ENCODE peak calls at places on chromosomes 1 and 21, in four cellular contexts. Z is HCT116, R is K562, K is HepG2. B is an unnamed sample.

GRCh38 chr1:39828734-39829133 is 40.1 kb upstream of the BMP8B start:
- DNase-seq in Z (no peak), R (no peak), K (no peak), B (no peak)

GRCh38 chr1:68111804-68112436 is 61.5 kb upstream of the DIRAS3 start:
- DNase-seq in Z (peak), R (no peak), K (no peak), B (no peak)

GRCh38 chr1:233651563-233652233 is 37.8 kb downstream of the KCNK1 start:
- DNase-seq in Z (no peak), R (no peak), K (no peak), B (no peak)

GRCh38 chr1:110111081-110111480 is 1.2 kb upstream of the UBL4B start:
- DNase-seq in Z (no peak), R (no peak), K (no peak), B (no peak)

GRCh38 chr21:46001821-46002681 is 20.5 kb downstream of the COL6A1 start:
- DNase-seq in Z (no peak), R (no peak), K (no peak), B (no peak)

GRCh38 chr1:59897165-59897564 is 29.4 kb downstream of the CYP2J2 start:
- DNase-seq in Z (no peak), R (no peak), K (no peak), B (no peak)

GRCh38 chr1:14443164-14443787 is 155.2 kb upstream of the KAZN start:
- DNase-seq in Z (no peak), R (peak), K (no peak), B (no peak)

GRCh38 chr1:94925561-94926364 is 1.1 kb downstream of the CNN3 start:
- DNase-seq in Z (peak), R (no peak), K (peak), B (no peak)

GRCh38 chr1:50829010-50829958 is 130.8 kb downstream of the FAF1 start:
- DNase-seq in Z (no peak), R (no peak), K (no peak), B (no peak)

GRCh38 chr1:9352364-9353140 is 59.9 kb downstream of the SPSB1 start:
- DNase-seq in Z (no peak), R (no peak), K (no peak), B (no peak)

GRCh38 chr1:54849219-54850081 is 37.5 kb downstream of the DHCR24 start:
- DNase-seq in Z (no peak), R (no peak), K (no peak), B (no peak)

GRCh38 chr1:51551848-51552296 is 32.8 kb upstream of the EPS15 start:
- DNase-seq in Z (no peak), R (no peak), K (no peak), B (no peak)

GRCh38 chr1:234970731-234971476 is 157.7 kb downstream of the TOMM20 start:
- DNase-seq in Z (no peak), R (no peak), K (peak), B (no peak)

GRCh38 chr1:118963456-118964430 is 24.4 kb downstream of the TBX15 start:
- DNase-seq in Z (peak), R (no peak), K (peak), B (no peak)

DNA sequence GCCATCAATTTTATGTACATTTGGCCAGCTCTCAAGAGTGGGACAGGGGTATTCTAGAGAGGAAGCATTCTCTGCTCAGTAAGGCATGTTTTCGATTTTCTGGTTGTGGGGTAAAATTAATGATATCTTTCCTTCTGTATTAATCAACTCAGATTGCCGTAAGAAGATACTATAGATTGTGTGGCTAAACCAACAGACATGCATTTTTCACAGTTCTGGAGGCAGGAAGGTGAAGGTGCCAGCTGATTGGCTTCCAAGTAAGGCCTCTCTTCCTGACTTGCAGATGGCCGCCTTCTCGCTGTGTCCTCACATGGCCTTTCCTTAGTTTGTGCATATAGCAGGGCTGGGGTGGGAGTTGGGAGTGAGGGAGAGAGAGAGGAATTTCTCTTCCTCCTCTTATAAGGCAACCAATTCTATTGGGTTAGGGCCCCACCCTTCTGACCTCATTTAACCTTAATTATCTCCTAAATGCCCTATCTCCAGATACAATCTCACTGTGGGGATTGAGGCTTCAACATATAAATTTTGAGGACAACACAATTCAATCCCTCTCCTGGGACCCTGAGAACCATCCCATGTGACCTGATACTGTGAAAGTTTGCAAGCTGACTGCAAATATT is 52.3 kb upstream of the MRPS6 start:
- DNase-seq in Z (no peak), R (no peak), K (no peak), B (no peak)
- TF ChIP-seq SIN3A in Z (no peak), R (no peak), K (no peak), B (no peak)

GRCh38 chr1:224894915-224895314 is 34.6 kb upstream of the DNAH14 start:
- DNase-seq in Z (peak), R (peak), K (peak), B (no peak)
- TF ChIP-seq CTCF in Z (peak), R (peak), K (peak), B (peak)

DNA sequence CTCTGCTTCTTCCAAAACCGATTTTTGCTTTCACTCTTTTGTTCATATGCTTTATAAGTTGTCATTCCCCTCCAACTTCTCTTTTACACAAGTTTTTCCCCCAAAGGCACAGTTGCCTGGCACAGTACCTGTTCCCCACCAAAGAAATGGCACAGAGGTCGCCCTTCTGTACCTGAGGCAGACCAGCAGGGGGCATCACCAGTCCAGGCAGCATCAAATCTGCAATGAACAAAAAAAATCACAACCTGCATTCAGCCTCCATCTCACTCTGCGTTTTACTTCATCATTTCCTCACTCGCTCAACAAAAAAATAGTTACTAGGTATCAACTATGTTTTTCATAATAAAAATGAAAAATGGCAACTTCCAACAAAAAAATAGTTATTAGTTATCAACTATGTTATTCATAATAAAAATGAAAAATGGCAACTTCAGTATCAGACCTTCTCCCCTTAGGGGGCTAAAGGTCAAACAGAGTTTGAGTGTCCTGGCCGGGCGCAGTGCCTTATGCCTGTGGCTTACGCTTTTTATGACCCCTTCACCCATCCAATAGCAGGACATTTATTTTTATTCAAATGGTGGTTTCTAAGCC is 4.1 kb downstream of the EIF2D start:
- DNase-seq in Z (peak), R (peak), K (peak), B (no peak)
- TF ChIP-seq TCF7L2 in Z (no peak), R (no peak), K (no peak), B (no peak)

GRCh38 chr21:17803536-17803935 is 15.6 kb downstream of the C21orf91 start:
- DNase-seq in Z (no peak), R (no peak), K (no peak), B (no peak)
- TF ChIP-seq SIN3A in Z (no peak), R (no peak), K (no peak), B (no peak)

GRCh38 chr1:152182431-152182830 is 23.4 kb upstream of the RPTN start:
- DNase-seq in Z (no peak), R (no peak), K (no peak), B (no peak)
- TF ChIP-seq CTCF in Z (peak), R (peak), K (peak), B (peak)

DNA sequence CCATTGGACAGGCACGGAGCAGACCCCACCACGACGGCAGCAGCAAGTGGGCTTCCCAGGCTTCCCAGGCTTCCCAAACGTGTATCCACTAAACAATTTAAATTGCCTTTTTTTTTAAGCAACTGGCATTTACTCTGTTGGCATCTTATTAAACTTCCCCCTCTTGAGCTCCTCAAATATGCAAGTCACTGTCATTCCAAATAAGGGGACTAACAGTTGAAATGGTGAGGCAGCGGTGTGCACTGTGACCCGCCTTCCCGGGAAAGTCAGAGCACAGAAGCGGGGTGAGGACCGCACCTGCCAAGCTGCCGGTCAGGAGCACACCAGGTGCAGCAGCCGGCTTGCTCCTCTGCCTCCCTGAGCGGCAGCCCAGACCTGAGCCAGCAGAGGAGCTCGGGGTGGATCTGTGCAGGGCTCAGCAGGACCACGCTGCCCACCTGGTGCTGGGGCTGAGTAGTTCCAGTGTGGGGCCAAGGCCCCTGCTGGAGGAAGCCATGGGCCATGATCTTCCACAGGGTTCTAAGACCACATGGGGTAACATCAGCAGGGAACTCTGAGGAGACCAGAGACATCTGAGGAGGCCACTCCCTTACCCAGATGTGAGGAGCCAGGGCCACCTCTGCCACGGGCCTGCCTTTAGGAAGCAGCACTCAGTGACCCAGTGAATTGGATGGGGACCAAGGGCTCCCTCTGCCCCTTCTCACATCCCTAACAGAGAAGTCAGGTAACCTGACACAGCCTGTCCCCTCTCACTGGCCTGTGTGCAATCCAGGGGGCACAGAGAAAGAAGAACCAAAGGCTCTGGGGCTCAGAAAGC is 245.4 kb downstream of the NPHP4 start:
- DNase-seq in Z (no peak), R (no peak), K (no peak), B (no peak)
- TF ChIP-seq TCF7L2 in Z (no peak), R (no peak), K (no peak), B (no peak)

DNA sequence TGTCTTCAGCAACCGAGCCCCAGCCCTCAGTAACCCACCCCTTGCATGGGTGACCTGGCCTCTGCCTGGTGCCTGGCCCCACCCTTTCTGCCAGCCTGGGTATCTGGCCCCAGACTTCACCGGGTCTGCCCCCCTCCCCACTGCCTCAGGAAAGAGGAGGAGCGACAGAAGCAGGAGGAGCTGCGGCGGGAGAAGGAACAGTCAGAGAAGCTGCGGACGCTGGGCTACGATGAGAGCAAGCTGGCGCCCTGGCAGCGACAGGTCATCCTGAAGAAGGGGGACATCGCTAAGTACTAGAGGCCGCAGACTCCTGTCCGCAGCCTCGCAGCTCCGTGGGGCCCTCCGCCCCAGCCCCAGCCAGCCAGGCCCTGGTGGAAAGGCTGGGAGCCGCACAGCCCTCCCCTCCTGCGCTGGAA is 6.1 kb downstream of the TNFRSF25 start:
- DNase-seq in Z (no peak), R (peak), K (no peak), B (no peak)
- TF ChIP-seq SIN3A in Z (no peak), R (no peak), K (no peak), B (no peak)

DNA sequence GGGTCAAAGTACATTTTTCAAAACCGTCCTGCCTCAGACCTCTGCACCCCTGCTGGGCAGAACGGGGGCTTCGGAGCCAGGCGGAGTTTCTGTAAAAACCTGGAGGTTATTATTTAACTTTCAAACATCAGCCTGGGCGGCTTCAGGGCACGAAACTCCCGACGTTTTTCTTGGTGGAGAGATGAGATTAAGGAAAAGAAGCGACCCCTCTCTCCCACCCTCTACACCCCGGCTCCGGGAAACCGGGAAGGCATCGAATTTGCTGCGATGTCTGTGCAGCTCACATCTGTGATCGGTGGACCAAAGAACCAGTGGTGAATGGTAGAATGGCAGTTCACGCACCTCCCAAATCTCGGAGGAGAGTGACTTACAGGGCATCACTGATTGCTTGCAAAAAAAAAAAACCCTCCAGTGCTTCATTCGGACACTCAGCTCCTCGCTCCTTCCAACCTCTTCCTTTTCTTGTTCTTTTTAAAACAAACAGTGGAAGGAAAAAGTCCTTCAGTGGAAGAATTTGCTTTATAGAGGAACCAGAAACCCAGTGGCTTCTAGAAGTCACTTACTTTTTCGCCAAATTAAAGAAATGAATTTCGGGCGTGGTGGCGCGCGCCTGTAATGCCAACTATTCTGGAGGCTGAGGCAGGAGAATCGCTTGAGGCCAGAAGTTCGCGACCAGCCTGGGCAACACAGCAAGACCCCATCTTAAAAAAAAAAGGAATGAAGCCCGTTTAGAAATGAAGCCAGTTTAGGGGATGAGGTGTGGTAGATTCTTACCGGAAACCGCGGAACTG is 875 bp downstream of the PHACTR4 start:
- DNase-seq in Z (no peak), R (no peak), K (no peak), B (no peak)
- TF ChIP-seq CTCF in Z (no peak), R (peak), K (no peak), B (no peak)

GRCh38 chr1:196527941-196528340 is 80.3 kb downstream of the KCNT2 start:
- DNase-seq in Z (no peak), R (no peak), K (no peak), B (no peak)
- TF ChIP-seq TCF7L2 in Z (no peak), R (no peak), K (no peak), B (no peak)

B was measured in Panc1.